ENCODE peak calls at places on chromosomes 7 and 10, in five cellular contexts. One of them, this sample, is unnamed.

GRCh38 chr10:16995867-16996529 is 133.6 kb downstream of the CUBN start:
- DNase-seq in lower lobe of right lung: no peak
- DNase-seq in H1: no peak
- DNase-seq in lower leg skin: no peak
- DNase-seq in transverse colon: no peak
- DNase-seq in this sample: peak; percentile 41

GRCh38 chr10:5659702-5660528 is 6.5 kb downstream of the ASB13 start:
- DNase-seq in transverse colon: peak; percentile 63
- DNase-seq in H1: no peak
- DNase-seq in lower leg skin: peak; percentile 84
- DNase-seq in lower lobe of right lung: peak; percentile 78
- DNase-seq in this sample: no peak

GRCh38 chr7:141754939-141755338 is 9.0 kb upstream of the TAS2R3 start:
- DNase-seq in transverse colon: no peak
- DNase-seq in lower leg skin: no peak
- DNase-seq in lower lobe of right lung: no peak
- DNase-seq in H1: no peak
- DNase-seq in this sample: peak; percentile 35

GRCh38 chr10:61840403-61840802 is 61.1 kb upstream of the ARID5B start:
- DNase-seq in lower leg skin: no peak
- DNase-seq in transverse colon: no peak
- DNase-seq in H1: no peak
- DNase-seq in lower lobe of right lung: no peak
- DNase-seq in this sample: no peak

GRCh38 chr10:1068362-1069361 is 12.5 kb downstream of the WDR37 start:
- DNase-seq in lower leg skin: no peak
- DNase-seq in transverse colon: no peak
- DNase-seq in lower lobe of right lung: no peak
- DNase-seq in H1: no peak
- DNase-seq in this sample: no peak

GRCh38 chr10:124916098-124916584 is 25.8 kb upstream of the ZRANB1 start:
- DNase-seq in H1: no peak
- DNase-seq in lower lobe of right lung: no peak
- DNase-seq in lower leg skin: peak; percentile 21
- DNase-seq in transverse colon: no peak
- DNase-seq in this sample: no peak

GRCh38 chr10:68301790-68302502 is 29.9 kb upstream of the HNRNPH3 start:
- DNase-seq in lower leg skin: peak; percentile 2
- DNase-seq in transverse colon: no peak
- DNase-seq in H1: no peak
- DNase-seq in lower lobe of right lung: no peak
- DNase-seq in this sample: no peak

GRCh38 chr10:47255033-47255813 is 44.8 kb upstream of the GDF10 start:
- DNase-seq in lower leg skin: no peak
- DNase-seq in lower lobe of right lung: no peak
- DNase-seq in transverse colon: peak; percentile 4
- DNase-seq in H1: no peak
- DNase-seq in this sample: no peak

GRCh38 chr7:98624846-98625420 is 7.8 kb downstream of the NPTX2 start:
- DNase-seq in lower leg skin: peak; percentile 76
- DNase-seq in lower lobe of right lung: no peak
- DNase-seq in transverse colon: no peak
- DNase-seq in H1: no peak
- DNase-seq in this sample: no peak

GRCh38 chr7:117715784-117716445 is 157.3 kb downstream of the CTTNBP2 start:
- DNase-seq in lower lobe of right lung: no peak
- DNase-seq in lower leg skin: no peak
- DNase-seq in H1: no peak
- DNase-seq in transverse colon: peak; percentile 35
- DNase-seq in this sample: peak; percentile 57

GRCh38 chr10:59335497-59335896 is 26.9 kb downstream of the FAM13C start:
- DNase-seq in transverse colon: no peak
- DNase-seq in lower lobe of right lung: no peak
- DNase-seq in lower leg skin: no peak
- DNase-seq in H1: no peak
- DNase-seq in this sample: no peak

GRCh38 chr7:98913612-98914011 is 35.3 kb downstream of the TRRAP start:
- DNase-seq in H1: no peak
- DNase-seq in lower leg skin: no peak
- DNase-seq in transverse colon: no peak
- DNase-seq in lower lobe of right lung: no peak
- DNase-seq in this sample: no peak

GRCh38 chr10:117609095-117609821 is 66.7 kb downstream of the EMX2 start:
- DNase-seq in lower lobe of right lung: peak; percentile 66
- DNase-seq in H1: no peak
- DNase-seq in transverse colon: no peak
- DNase-seq in lower leg skin: peak; percentile 81
- DNase-seq in this sample: no peak

GRCh38 chr10:3294919-3295318 is 122.3 kb upstream of the PITRM1 start:
- DNase-seq in transverse colon: no peak
- DNase-seq in lower lobe of right lung: no peak
- DNase-seq in lower leg skin: no peak
- DNase-seq in H1: no peak
- DNase-seq in this sample: no peak

GRCh38 chr10:88062798-88063472 is 199.5 kb downstream of the PTEN start:
- DNase-seq in lower leg skin: no peak
- DNase-seq in H1: no peak
- DNase-seq in transverse colon: no peak
- DNase-seq in lower lobe of right lung: no peak
- DNase-seq in this sample: no peak

GRCh38 chr7:97845622-97846203 is 26.5 kb downstream of the ASNS start:
- DNase-seq in H1: no peak
- DNase-seq in lower lobe of right lung: no peak
- DNase-seq in lower leg skin: no peak
- DNase-seq in transverse colon: no peak
- DNase-seq in this sample: peak; percentile 27

GRCh38 chr7:29005829-29006228 is 47.7 kb upstream of the TRIL start:
- DNase-seq in lower lobe of right lung: no peak
- DNase-seq in lower leg skin: no peak
- DNase-seq in transverse colon: no peak
- DNase-seq in H1: no peak
- DNase-seq in this sample: no peak

GRCh38 chr10:37754538-37755323 is 102.7 kb downstream of the ZNF248 start:
- DNase-seq in H1: no peak
- DNase-seq in transverse colon: peak; percentile 24
- DNase-seq in lower lobe of right lung: no peak
- DNase-seq in lower leg skin: no peak
- DNase-seq in this sample: no peak

GRCh38 chr7:27917774-27918314 is 177.9 kb downstream of the TAX1BP1 start:
- DNase-seq in lower leg skin: no peak
- DNase-seq in H1: no peak
- DNase-seq in lower lobe of right lung: no peak
- DNase-seq in transverse colon: no peak
- DNase-seq in this sample: no peak

GRCh38 chr10:91683976-91684375 is 51.1 kb upstream of the PPP1R3C start:
- DNase-seq in lower lobe of right lung: no peak
- DNase-seq in transverse colon: no peak
- DNase-seq in H1: peak; percentile 36
- DNase-seq in lower leg skin: no peak
- DNase-seq in this sample: no peak

GRCh38 chr10:63819753-63820347 is 298.6 kb downstream of the REEP3 start:
- DNase-seq in H1: peak; percentile 17
- DNase-seq in transverse colon: peak; percentile 55
- DNase-seq in lower leg skin: peak; percentile 90
- DNase-seq in lower lobe of right lung: peak; percentile 65
- DNase-seq in this sample: peak; percentile 74

GRCh38 chr7:113118074-113118959 is at the start of gene SMIM30:
- DNase-seq in lower lobe of right lung: peak; percentile 95
- DNase-seq in lower leg skin: peak; percentile 98
- DNase-seq in H1: no peak
- DNase-seq in transverse colon: peak; percentile 93
- DNase-seq in this sample: peak; percentile 88

GRCh38 chr10:67772894-67773511 is 65.0 kb downstream of the DNAJC12 start:
- DNase-seq in H1: no peak
- DNase-seq in lower lobe of right lung: no peak
- DNase-seq in transverse colon: no peak
- DNase-seq in lower leg skin: no peak
- DNase-seq in this sample: no peak

GRCh38 chr10:98878418-98878817 is 357.2 kb downstream of the HPSE2 start:
- DNase-seq in lower leg skin: no peak
- DNase-seq in H1: no peak
- DNase-seq in lower lobe of right lung: no peak
- DNase-seq in transverse colon: no peak
- DNase-seq in this sample: no peak

GRCh38 chr10:29239569-29240472 is 49.0 kb upstream of the LYZL1 start:
- DNase-seq in lower leg skin: no peak
- DNase-seq in transverse colon: no peak
- DNase-seq in H1: no peak
- DNase-seq in lower lobe of right lung: no peak
- DNase-seq in this sample: peak; percentile 56

GRCh38 chr7:47954231-47954911 is 6.1 kb upstream of the PKD1L1 start:
- DNase-seq in transverse colon: no peak
- DNase-seq in lower lobe of right lung: no peak
- DNase-seq in H1: no peak
- DNase-seq in lower leg skin: no peak
- DNase-seq in this sample: no peak

GRCh38 chr7:96599288-96599936 is 110.2 kb downstream of the SEM1 start:
- DNase-seq in H1: no peak
- DNase-seq in transverse colon: no peak
- DNase-seq in lower lobe of right lung: no peak
- DNase-seq in lower leg skin: no peak
- DNase-seq in this sample: no peak

GRCh38 chr7:96591900-96592676 is 117.6 kb downstream of the SEM1 start:
- DNase-seq in lower leg skin: no peak
- DNase-seq in lower lobe of right lung: no peak
- DNase-seq in transverse colon: no peak
- DNase-seq in H1: peak; percentile 41
- DNase-seq in this sample: no peak

GRCh38 chr7:96598421-96598820 is 111.2 kb downstream of the SEM1 start:
- DNase-seq in H1: no peak
- DNase-seq in lower leg skin: no peak
- DNase-seq in transverse colon: no peak
- DNase-seq in lower lobe of right lung: no peak
- DNase-seq in this sample: no peak

GRCh38 chr7:96591159-96591899 is 118.3 kb downstream of the SEM1 start:
- DNase-seq in H1: peak; percentile 25
- DNase-seq in lower lobe of right lung: no peak
- DNase-seq in transverse colon: no peak
- DNase-seq in lower leg skin: no peak
- DNase-seq in this sample: no peak

DNA sequence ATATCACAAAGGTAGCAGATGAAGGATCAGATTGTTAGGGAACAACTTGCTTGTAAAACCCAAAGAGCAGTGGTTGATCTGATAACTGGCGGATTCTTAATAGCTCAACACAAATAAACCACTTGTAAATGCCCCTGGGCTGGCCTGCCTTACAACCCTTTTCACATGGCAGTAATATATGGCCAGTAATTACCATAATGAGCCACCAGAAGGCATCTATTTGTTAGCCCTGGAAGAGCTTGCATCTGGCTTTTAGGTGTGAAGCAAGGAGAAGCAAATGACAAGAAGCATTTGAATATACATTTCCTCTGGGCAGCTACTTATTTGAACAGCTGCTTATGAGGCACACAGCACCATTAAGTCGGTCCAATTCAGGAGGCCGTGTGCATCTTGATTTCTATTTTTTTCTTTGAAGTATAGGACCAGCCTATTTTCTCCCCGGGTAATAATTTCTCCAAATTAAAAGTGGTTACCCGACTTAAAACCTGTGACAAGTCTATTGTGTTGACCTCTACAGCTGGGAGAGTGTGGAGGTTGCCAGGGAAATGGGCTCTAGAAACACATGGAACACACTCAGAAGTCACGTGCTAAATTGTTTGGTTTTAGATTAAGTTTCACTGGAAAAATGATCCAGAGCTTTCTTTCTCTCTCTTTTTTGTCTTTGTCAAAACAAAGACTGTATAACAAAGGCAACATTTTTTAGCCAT is 113.4 kb downstream of the SEM1 start:
- DNase-seq in lower lobe of right lung: no peak
- DNase-seq in lower leg skin: no peak
- DNase-seq in transverse colon: no peak
- DNase-seq in H1: no peak
- DNase-seq in this sample: no peak
- TF ChIP-seq CTCF in lower lobe of right lung: no peak
- TF ChIP-seq CTCF in lower leg skin: no peak
- TF ChIP-seq CTCF in transverse colon: no peak
- TF ChIP-seq CTCF in H1: no peak
- TF ChIP-seq CTCF in this sample: peak; percentile 32

GRCh38 chr7:128872394-128872824 is 9.8 kb downstream of the ATP6V1F start:
- DNase-seq in lower lobe of right lung: no peak
- DNase-seq in H1: no peak
- DNase-seq in lower leg skin: no peak
- DNase-seq in transverse colon: no peak
- DNase-seq in this sample: no peak
- TF ChIP-seq CTCF in lower lobe of right lung: no peak
- TF ChIP-seq CTCF in H1: peak; percentile 52
- TF ChIP-seq CTCF in lower leg skin: no peak
- TF ChIP-seq CTCF in transverse colon: no peak
- TF ChIP-seq CTCF in this sample: peak; percentile 19

GRCh38 chr10:79498431-79498830 is 13.9 kb upstream of the EIF5AL1 start:
- DNase-seq in lower lobe of right lung: no peak
- DNase-seq in transverse colon: no peak
- DNase-seq in H1: no peak
- DNase-seq in lower leg skin: no peak
- DNase-seq in this sample: no peak

GRCh38 chr10:79505771-79506351 is 6.5 kb upstream of the EIF5AL1 start:
- DNase-seq in lower lobe of right lung: no peak
- DNase-seq in transverse colon: no peak
- DNase-seq in lower leg skin: no peak
- DNase-seq in H1: no peak
- DNase-seq in this sample: no peak

GRCh38 chr10:79507436-79508167 is 4.7 kb upstream of the EIF5AL1 start:
- DNase-seq in lower lobe of right lung: no peak
- DNase-seq in H1: no peak
- DNase-seq in transverse colon: no peak
- DNase-seq in lower leg skin: no peak
- DNase-seq in this sample: no peak

GRCh38 chr10:79496896-79497295 is 15.4 kb upstream of the EIF5AL1 start:
- DNase-seq in lower leg skin: no peak
- DNase-seq in transverse colon: no peak
- DNase-seq in H1: no peak
- DNase-seq in lower lobe of right lung: no peak
- DNase-seq in this sample: no peak

GRCh38 chr10:79502561-79503309 is 9.6 kb upstream of the EIF5AL1 start:
- DNase-seq in lower lobe of right lung: no peak
- DNase-seq in lower leg skin: no peak
- DNase-seq in transverse colon: no peak
- DNase-seq in H1: peak; percentile 29
- DNase-seq in this sample: peak; percentile 35
- TF ChIP-seq CTCF in lower lobe of right lung: peak; percentile 38
- TF ChIP-seq CTCF in lower leg skin: no peak
- TF ChIP-seq CTCF in transverse colon: peak; percentile 20
- TF ChIP-seq CTCF in H1: peak; percentile 66
- TF ChIP-seq CTCF in this sample: peak; percentile 33

DNA sequence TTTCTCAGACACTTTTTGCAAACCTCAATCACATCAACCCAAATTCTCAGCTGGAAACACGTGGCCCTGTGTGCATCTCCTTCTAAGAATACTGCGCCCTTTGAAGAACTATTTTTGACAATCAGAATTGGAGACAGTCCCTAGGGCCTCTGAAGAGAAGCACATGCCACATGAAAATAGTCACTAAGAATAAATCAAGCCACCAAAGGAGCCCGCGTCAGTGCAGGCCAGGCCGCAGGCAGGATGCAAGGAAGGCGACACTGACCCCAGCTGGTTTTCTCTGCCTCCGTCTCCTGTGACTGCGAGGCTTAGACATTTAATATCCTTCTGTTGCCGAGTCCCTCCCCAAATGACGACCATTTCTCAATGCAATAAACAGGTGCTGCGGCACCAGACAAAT is 88.0 kb upstream of the ADAM12 start:
- DNase-seq in lower leg skin: no peak
- DNase-seq in transverse colon: no peak
- DNase-seq in H1: no peak
- DNase-seq in lower lobe of right lung: no peak
- DNase-seq in this sample: no peak
- TF ChIP-seq CTCF in lower leg skin: no peak
- TF ChIP-seq CTCF in transverse colon: no peak
- TF ChIP-seq CTCF in H1: peak; percentile 12
- TF ChIP-seq CTCF in lower lobe of right lung: no peak
- TF ChIP-seq CTCF in this sample: no peak